ENCODE peak calls at places on chromosome 6, in five cellular contexts. G, A, R, Y and Z are unnamed samples.

GRCh38 chr6:138570716-138571020 is 71.4 kb upstream of the NHSL1 start:
- DNase-seq in G (peak), A (no peak), R (no peak), Y (peak), Z (no peak)

GRCh38 chr6:157755752-157756411 is 67.2 kb upstream of the SNX9 start:
- DNase-seq in G (no peak), A (no peak), R (no peak), Y (no peak), Z (no peak)

GRCh38 chr6:131992557-131992956 is 41.4 kb upstream of the CCN2 start:
- DNase-seq in G (no peak), A (no peak), R (no peak), Y (no peak), Z (no peak)

GRCh38 chr6:29887330-29887818 is 55.0 kb upstream of the HLA-A start:
- DNase-seq in G (peak), A (peak), R (peak), Y (peak), Z (peak)

GRCh38 chr6:144013486-144013909 is 5.4 kb upstream of the PLAGL1 start:
- DNase-seq in G (peak), A (peak), R (peak), Y (peak), Z (peak)

GRCh38 chr6:38524436-38525145 is 115.1 kb downstream of the BTBD9 start:
- DNase-seq in G (no peak), A (no peak), R (no peak), Y (peak), Z (no peak)

GRCh38 chr6:35093118-35093445 is 48.1 kb downstream of the TCP11 start:
- DNase-seq in G (no peak), A (no peak), R (no peak), Y (peak), Z (no peak)

GRCh38 chr6:125957845-125958244 is 1.3 kb downstream of the HINT3 start:
- DNase-seq in G (no peak), A (no peak), R (no peak), Y (peak), Z (peak)

GRCh38 chr6:13883966-13884365 is 40.8 kb upstream of the RNF182 start:
- DNase-seq in G (no peak), A (no peak), R (no peak), Y (no peak), Z (no peak)

GRCh38 chr6:24033284-24033683 is 92.7 kb upstream of the NRSN1 start:
- DNase-seq in G (peak), A (no peak), R (peak), Y (no peak), Z (peak)

GRCh38 chr6:145539831-145540230 is 195.5 kb downstream of the EPM2A start:
- DNase-seq in G (no peak), A (no peak), R (no peak), Y (peak), Z (no peak)

GRCh38 chr6:129929433-129929832 is 68.3 kb upstream of the TMEM244 start:
- DNase-seq in G (no peak), A (no peak), R (no peak), Y (peak), Z (peak)

GRCh38 chr6:52622810-52623209 is 46.0 kb upstream of the TRAM2 start:
- DNase-seq in G (no peak), A (no peak), R (no peak), Y (no peak), Z (no peak)

GRCh38 chr6:73234732-73235131 is 9.4 kb upstream of the KHDC1L start:
- DNase-seq in G (no peak), A (no peak), R (no peak), Y (peak), Z (no peak)

GRCh38 chr6:3884007-3884745 is 35.0 kb downstream of the FAM50B start:
- DNase-seq in G (no peak), A (no peak), R (peak), Y (peak), Z (peak)

GRCh38 chr6:31165986-31166385 is 4.5 kb downstream of the POU5F1 start:
- DNase-seq in G (no peak), A (no peak), R (no peak), Y (no peak), Z (no peak)

GRCh38 chr6:31169123-31169857 is 1.2 kb downstream of the POU5F1 start:
- DNase-seq in G (no peak), A (no peak), R (peak), Y (no peak), Z (peak)

GRCh38 chr6:31170600-31170881 is at the start of gene POU5F1:
- DNase-seq in G (no peak), A (peak), R (peak), Y (no peak), Z (no peak)

GRCh38 chr6:31170987-31171671 is 647 bp upstream of the POU5F1 start:
- DNase-seq in G (no peak), A (peak), R (peak), Y (no peak), Z (no peak)

GRCh38 chr6:31168606-31169005 is 1.9 kb downstream of the POU5F1 start:
- DNase-seq in G (no peak), A (no peak), R (no peak), Y (no peak), Z (peak)
- H2BK120ac ChIP-seq in G (no peak), A (no peak), R (no peak), Y (no peak), Z (no peak)

GRCh38 chr6:159970659-159971063 is 1.8 kb downstream of the IGF2R start:
- DNase-seq in G (no peak), A (no peak), R (no peak), Y (no peak), Z (no peak)
- H2AK5ac ChIP-seq in G (no peak), A (no peak), R (no peak), Y (peak), Z (no peak)

DNA sequence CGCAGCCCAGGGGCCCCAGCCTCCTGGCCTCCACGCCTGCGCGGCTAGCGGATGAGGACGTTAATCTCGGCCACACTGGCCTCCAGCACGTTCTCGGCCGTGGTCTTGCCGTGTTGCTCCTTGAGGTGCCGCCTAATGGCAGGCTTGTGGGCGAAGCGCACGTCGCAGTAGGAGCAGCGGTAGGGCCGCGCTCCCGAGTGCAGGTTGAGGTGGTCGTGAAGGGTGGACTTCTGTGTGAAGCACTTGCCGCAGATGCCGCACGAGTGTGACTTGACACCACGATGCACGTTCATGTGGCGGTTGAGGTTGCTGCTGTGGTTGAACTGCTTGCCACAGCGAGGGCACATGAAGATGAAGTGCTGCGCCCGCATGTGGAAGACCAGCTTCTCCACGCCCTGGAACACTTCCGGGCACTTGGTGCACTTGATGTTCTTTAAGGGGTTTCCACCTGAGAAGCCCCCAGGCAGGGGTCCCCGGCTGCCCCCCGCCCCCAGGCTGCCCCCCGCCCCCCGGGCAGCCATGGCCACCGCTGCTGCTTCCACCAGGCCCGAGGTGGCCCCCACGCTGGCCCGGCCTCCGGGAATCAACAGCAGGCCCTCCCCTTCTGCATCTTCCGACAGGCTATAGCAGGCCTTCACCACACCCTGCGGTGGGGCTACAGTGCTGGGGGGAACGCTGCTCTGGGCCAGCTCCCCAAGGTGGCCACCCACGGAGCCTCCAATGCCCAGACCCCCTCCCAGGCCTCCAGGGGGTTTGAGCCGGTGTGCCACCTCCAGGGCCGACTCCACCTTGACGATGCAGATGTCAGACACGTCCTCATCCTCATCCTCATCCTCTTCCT is 1.8 kb downstream of the ZBTB12 start:
- DNase-seq in G (no peak), A (no peak), R (no peak), Y (no peak), Z (no peak)
- H4K8ac ChIP-seq in G (no peak), A (no peak), R (no peak), Y (no peak), Z (no peak)

GRCh38 chr6:44667668-44668390 is 280.3 kb downstream of the CDC5L start:
- DNase-seq in G (no peak), A (peak), R (peak), Y (no peak), Z (peak)
- H2BK120ac ChIP-seq in G (no peak), A (no peak), R (peak), Y (peak), Z (peak)